ENCODE peak calls at places on chromosomes 4 and X, in five cellular contexts. Z, A, L, T and B are unnamed samples.
A peak's percentile ranks its signal among the peaks of the same experiment; 100 is the strongest.

GRCh38 chr4:71827811-71828210 is 43.9 kb upstream of the GC start:
- DNase-seq in L (no peak), T (no peak), A (no peak), Z (no peak), B (no peak)

GRCh38 chr4:1540601-1541375 is 134.5 kb upstream of the NKX1-1 start:
- DNase-seq in Z (no peak), L (no peak), A (no peak), T (no peak), B (no peak)

GRCh38 chr4:84917087-84917821 is 49.2 kb downstream of the WDFY3 start:
- DNase-seq in A (no peak), L (no peak), Z (no peak), T (no peak), B (no peak)

GRCh38 chr4:137956256-137956655 is 285.9 kb downstream of the SLC7A11 start:
- DNase-seq in Z (no peak), L (no peak), A (peak; percentile 80), T (no peak), B (no peak)

GRCh38 chrX:64204701-64205440 is 637 bp downstream of the AMER1 start:
- DNase-seq in A (peak; percentile 10), L (peak; percentile 66), T (peak; percentile 51), Z (no peak), B (peak; percentile 29)

GRCh38 chr4:24729041-24729730 is 66.2 kb upstream of the SOD3 start:
- DNase-seq in T (no peak), L (no peak), Z (no peak), A (no peak), B (no peak)

GRCh38 chr4:4637710-4638109 is 95.9 kb upstream of the STX18 start:
- DNase-seq in A (peak; percentile 51), Z (no peak), L (no peak), T (peak; percentile 14), B (no peak)

GRCh38 chr4:41167191-41167590 is 47.2 kb downstream of the APBB2 start:
- DNase-seq in T (no peak), A (no peak), Z (no peak), L (no peak), B (no peak)

GRCh38 chrX:110381216-110381615 is 22.6 kb downstream of the RTL9 start:
- DNase-seq in Z (no peak), T (no peak), A (no peak), L (no peak), B (no peak)

GRCh38 chr4:109928327-109929045 is 15.8 kb downstream of the EGF start:
- DNase-seq in L (no peak), T (no peak), A (no peak), Z (no peak), B (no peak)

GRCh38 chr4:108010167-108010566 is 20.5 kb downstream of the HADH start:
- DNase-seq in T (no peak), A (peak; percentile 69), Z (peak; percentile 66), L (no peak), B (no peak)

DNA sequence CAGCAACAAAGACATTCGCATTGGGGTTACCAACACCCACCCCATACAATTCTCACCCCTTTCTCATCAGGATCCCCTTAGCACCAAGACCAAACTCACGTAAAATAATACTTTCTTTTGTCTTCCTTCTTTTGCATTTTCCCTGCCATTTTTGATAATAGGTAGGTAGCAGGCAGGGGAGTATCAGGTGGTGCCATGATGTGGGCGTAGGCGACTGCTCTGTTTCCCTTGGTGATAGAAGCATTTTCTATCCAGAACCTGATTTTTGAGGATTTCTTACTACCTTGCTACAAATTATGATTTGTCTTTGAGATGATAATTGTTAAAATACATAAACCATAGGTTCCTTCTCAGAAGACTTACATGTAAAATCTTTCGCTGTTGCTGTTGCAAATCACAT is 150.3 kb downstream of the DCTD start:
- DNase-seq in L (no peak), T (no peak), Z (no peak), A (no peak), B (no peak)
- H3K4me3 ChIP-seq in L (no peak overlapping the region), T (no peak overlapping the region), Z (no peak overlapping the region), A (no peak overlapping the region), B (no peak overlapping the region)

GRCh38 chr4:25860586-25861421 is 2.0 kb downstream of the SEL1L3 start:
- DNase-seq in Z (no peak), T (no peak), A (peak; percentile 82), L (no peak), B (no peak)
- H3K4me3 ChIP-seq in Z (no peak overlapping the region), T (peak overlapping the region; percentile 71), A (no peak overlapping the region), L (no peak overlapping the region), B (no peak overlapping the region)

GRCh38 chr4:26993967-26994366 is 133.3 kb downstream of the STIM2 start:
- DNase-seq in Z (no peak), L (no peak), T (no peak), A (no peak), B (no peak)

GRCh38 chr4:26993541-26993940 is 132.9 kb downstream of the STIM2 start:
- DNase-seq in L (no peak), A (no peak), T (no peak), Z (no peak), B (no peak)

GRCh38 chr4:26992657-26993361 is 132.2 kb downstream of the STIM2 start:
- DNase-seq in T (peak; percentile 60), L (peak; percentile 16), A (peak; percentile 22), Z (peak; percentile 16), B (no peak)

GRCh38 chr4:26996745-26997144 is 136.1 kb downstream of the STIM2 start:
- DNase-seq in A (no peak), Z (no peak), T (no peak), L (no peak), B (no peak)

DNA sequence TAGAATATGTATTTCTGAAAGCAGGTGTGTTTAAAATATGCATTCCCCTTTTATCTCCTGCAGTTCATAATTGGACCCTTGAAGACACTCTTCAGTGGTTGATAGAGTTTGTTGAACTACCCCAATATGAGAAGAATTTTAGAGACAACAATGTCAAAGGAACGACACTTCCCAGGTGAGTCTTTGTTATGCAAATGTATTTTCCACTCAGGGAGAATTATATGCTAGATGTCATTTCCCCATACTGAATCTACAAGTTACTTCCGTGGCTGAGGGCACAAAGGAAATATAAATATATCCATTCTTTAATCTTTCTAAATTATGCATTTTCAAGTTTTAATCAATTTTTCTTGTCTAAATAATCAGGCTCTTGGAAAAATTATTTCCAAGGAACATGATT is 134.7 kb downstream of the STIM2 start:
- DNase-seq in A (no peak), T (no peak), L (no peak), Z (no peak), B (no peak)
- H3K4me3 ChIP-seq in A (no peak overlapping the region), T (no peak overlapping the region), L (no peak overlapping the region), Z (no peak overlapping the region), B (no peak overlapping the region)

GRCh38 chr4:164405774-164406173 is 348.2 kb upstream of the SMIM31 start:
- DNase-seq in A (no peak), Z (no peak), L (no peak), T (no peak), B (no peak)

GRCh38 chr4:164413743-164414142 is 340.2 kb upstream of the SMIM31 start:
- DNase-seq in Z (no peak), T (no peak), L (no peak), A (no peak), B (no peak)

GRCh38 chr4:164408831-164409230 is 345.1 kb upstream of the SMIM31 start:
- DNase-seq in A (peak; percentile 86), T (no peak), L (no peak), Z (no peak), B (no peak)

GRCh38 chr4:164412246-164412645 is 341.7 kb upstream of the SMIM31 start:
- DNase-seq in T (no peak), L (no peak), Z (no peak), A (peak; percentile 61), B (no peak)

DNA sequence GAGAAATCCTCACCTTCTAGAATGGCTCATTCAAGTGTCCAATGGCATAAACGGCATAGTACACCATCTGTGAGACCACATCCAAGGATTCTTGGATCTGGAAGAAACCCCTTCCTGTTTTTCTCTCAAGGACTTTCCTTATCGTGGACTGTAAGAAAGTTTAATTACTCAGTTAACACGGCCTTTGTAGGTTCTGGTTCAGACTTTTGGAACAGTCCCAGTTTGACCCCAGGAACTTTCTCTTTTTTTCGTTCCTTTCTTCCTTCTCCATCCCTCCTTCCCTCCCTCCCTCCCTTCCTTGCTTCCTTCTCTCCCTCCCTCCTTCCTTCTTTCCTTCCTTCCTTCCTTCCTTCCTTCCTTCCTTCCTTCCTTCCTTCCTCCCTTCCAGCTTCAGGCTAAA is 343.5 kb upstream of the SMIM31 start:
- DNase-seq in Z (no peak), A (no peak), L (no peak), T (no peak), B (no peak)
- H3K4me3 ChIP-seq in Z (no peak overlapping the region), A (no peak overlapping the region), L (no peak overlapping the region), T (no peak overlapping the region), B (no peak overlapping the region)

DNA sequence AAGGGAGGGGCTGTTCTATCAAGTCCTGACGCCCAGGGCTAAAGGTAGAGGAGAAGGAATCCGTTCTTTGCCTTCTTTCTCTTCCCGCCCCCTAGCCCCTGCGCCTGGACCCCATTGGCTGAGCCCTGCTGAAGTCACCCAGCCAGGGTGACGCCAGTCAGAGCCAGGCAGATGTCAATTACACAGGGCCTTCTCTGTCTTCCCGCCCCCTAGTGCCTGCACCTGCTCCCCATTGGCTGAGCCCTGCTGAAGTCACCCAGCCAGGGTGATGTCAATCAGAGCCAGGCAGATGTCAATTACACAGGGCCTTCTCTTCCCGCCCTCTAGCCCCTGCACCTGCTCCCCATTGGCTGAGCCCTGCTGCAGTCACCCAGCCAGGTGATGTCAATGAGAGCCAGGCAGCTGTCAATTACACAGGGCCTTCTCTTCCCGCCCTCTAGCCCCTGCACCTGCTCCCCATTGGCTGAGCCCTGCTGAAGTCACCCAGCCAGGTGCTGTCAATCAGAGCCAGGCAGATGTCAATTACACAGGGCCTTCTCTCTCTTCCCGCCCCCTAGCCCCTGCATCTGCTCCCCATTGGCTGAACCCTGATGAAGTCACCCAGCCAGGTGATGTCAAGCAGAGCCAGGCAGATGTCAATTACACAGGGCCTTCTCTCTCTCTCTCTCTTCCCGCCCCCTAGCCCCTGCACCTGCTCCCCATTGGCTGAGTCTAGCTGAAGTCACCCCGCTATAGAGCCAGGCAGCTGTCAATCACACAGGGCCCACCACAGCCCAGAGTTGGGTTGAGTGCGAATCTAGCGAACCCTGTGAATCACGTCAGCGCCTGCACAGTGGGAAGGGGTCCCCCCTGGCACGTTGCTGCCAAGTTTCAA is 46.4 kb downstream of the ASMT start:
- DNase-seq in A (no peak), Z (no peak), T (peak; percentile 63), L (no peak), B (peak; percentile 59)
- H3K4me3 ChIP-seq in A (no peak overlapping the region), Z (no peak overlapping the region), T (peak overlapping the region; percentile 68), L (no peak overlapping the region), B (no peak overlapping the region)

DNA sequence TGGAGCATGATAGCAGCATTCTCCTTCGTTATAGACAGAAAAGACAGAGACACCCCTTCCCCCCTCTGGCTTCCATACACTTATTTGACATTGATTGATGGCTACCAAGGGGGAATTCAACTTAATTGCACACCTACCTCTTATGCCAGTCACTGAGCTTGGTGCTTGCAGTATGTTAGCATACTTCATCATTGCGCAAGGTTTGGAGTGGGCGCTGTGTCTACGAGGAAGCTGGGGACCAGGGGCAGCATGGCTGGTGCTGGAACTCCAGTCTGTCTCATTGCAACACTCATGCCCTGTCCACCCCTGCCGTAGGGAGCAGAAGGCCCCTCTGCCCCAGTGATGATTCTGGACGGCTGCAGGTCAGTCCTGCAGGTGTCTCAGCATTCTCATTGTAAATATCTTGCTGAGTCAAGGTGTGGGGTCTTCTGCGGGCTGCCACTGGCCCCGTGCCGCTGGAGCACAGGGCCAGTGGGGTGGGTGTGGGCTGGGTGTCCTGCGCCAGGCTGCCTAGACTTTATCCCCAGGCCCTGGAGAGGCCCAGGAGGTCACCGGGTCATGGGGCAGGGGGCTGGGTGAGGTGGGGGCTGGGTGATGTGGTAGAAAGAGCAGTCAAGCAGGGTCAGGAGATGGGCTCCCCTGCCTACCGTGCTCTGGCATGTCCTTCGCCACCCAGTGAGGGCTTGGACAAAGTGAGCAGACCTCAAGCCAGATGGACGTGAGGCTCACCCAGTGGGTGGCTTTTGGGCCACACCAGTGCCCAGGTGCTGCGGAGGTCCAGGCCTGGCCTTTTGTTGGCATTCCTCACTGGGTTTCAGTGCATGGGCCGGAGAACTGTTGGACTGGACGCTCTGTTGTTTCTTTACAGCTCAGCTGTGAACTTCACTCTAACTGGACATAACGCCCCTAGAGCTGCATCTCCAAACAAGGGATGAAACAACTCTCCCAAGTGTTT is 85.5 kb downstream of the PSAPL1 start:
- DNase-seq in T (no peak), Z (no peak), L (no peak), A (no peak), B (no peak)
- H3K4me3 ChIP-seq in T (no peak overlapping the region), Z (no peak overlapping the region), L (no peak overlapping the region), A (no peak overlapping the region), B (no peak overlapping the region)